ENCODE peak calls at places on chromosomes 5 and 9, in nine cellular contexts. C is foreskin fibroblast; M is SIG-M5; E is HCT116; K is iris pigment epithelial cell; H is EH; N is mesothelial cell of epicardium; T is left cardiac atrium; X is CD8-positive, alpha-beta T cell. G is an unnamed sample.

GRCh38 chr5:176822426-176823075 is 12.2 kb downstream of the UNC5A start:
- DNase-seq in C (no peak), M (no peak), E (peak; percentile 80), K (no peak), H (no peak), N (no peak), T (no peak), X (no peak), G (no peak)

GRCh38 chr9:108184941-108185340 is 670.8 kb downstream of the ACTL7B start:
- DNase-seq in C (peak; percentile 40), M (no peak), E (no peak), K (peak; percentile 38), H (peak; percentile 76), N (no peak), T (no peak), X (no peak), G (no peak)

GRCh38 chr5:7642029-7642428 is 208.9 kb downstream of the CFAP90 start:
- DNase-seq in C (no peak), M (no peak), E (no peak), K (no peak), H (no peak), N (no peak), T (no peak), X (no peak), G (no peak)

GRCh38 chr9:81519816-81520215 is 169.5 kb downstream of the TLE1 start:
- DNase-seq in C (no peak), M (no peak), E (no peak), K (peak; percentile 18), H (no peak), N (no peak), T (no peak), X (no peak), G (no peak)

GRCh38 chr9:36637491-36638270 is 65.0 kb downstream of the MELK start:
- DNase-seq in C (no peak), M (no peak), E (no peak), K (no peak), H (no peak), N (no peak), T (no peak), X (no peak), G (no peak)

GRCh38 chr5:175261098-175261497 is 182.9 kb downstream of the DRD1 start:
- DNase-seq in C (no peak), M (no peak), E (no peak), K (no peak), H (peak; percentile 3), N (no peak), T (no peak), X (no peak), G (no peak)

GRCh38 chr5:73701566-73701965 is 75.6 kb downstream of the ARHGEF28 start:
- DNase-seq in C (no peak), M (no peak), E (no peak), K (peak; percentile 68), H (peak; percentile 30), N (no peak), T (no peak), X (no peak), G (no peak)

GRCh38 chr9:4678679-4679267 is 596 bp upstream of the CDC37L1 start:
- DNase-seq in C (no peak), M (no peak), E (no peak), K (peak; percentile 40), H (peak; percentile 45), N (no peak), T (no peak), X (no peak), G (no peak)

GRCh38 chr9:3980212-3980611 is 319.7 kb downstream of the GLIS3 start:
- DNase-seq in C (no peak), M (no peak), E (no peak), K (no peak), H (no peak), N (no peak), T (no peak), X (no peak), G (no peak)

GRCh38 chr9:124708633-124709032 is 62.5 kb downstream of the NR6A1 start:
- DNase-seq in C (peak; percentile 30), M (no peak), E (no peak), K (peak; percentile 55), H (peak; percentile 99), N (no peak), T (no peak), X (no peak), G (no peak)

GRCh38 chr5:95283761-95284511 is 958 bp downstream of the MCTP1 start:
- DNase-seq in C (no peak), M (no peak), E (no peak), K (peak; percentile 25), H (peak; percentile 1), N (peak; percentile 74), T (no peak), X (no peak), G (peak; percentile 49)

GRCh38 chr5:176545737-176546509 is 3.2 kb upstream of the CDHR2 start:
- DNase-seq in C (no peak), M (no peak), E (no peak), K (no peak), H (no peak), N (no peak), T (no peak), X (no peak), G (no peak)